ENCODE peak calls at places on chromosomes 11 and 22, in five cellular contexts. J is HCT116, U is GM12878, T is K562, K is HepG2. L is an unnamed sample.

GRCh38 chr11:28049338-28050216 is 58.4 kb downstream of the KIF18A start:
- DNase-seq in J (peak), U (no peak), T (no peak), K (no peak), L (no peak)

GRCh38 chr22:17949926-17950473 is 74.4 kb downstream of the MICAL3 start:
- DNase-seq in J (no peak), U (no peak), T (no peak), K (no peak), L (no peak)

GRCh38 chr22:40540265-40540664 is 96.3 kb downstream of the MRTFA start:
- DNase-seq in J (no peak), U (no peak), T (no peak), K (no peak), L (no peak)

GRCh38 chr22:23832226-23833016 is 6.4 kb downstream of the DERL3 start:
- DNase-seq in J (no peak), U (no peak), T (no peak), K (no peak), L (peak)

GRCh38 chr11:64206457-64207246 is at the start of gene FERMT3:
- DNase-seq in J (no peak), U (peak), T (peak), K (no peak), L (peak)

GRCh38 chr11:129911298-129911697 is 15.9 kb upstream of the NFRKB start:
- DNase-seq in J (no peak), U (no peak), T (no peak), K (no peak), L (no peak)

GRCh38 chr22:47207387-47207786 is 444.9 kb downstream of the TBC1D22A start:
- DNase-seq in J (no peak), U (no peak), T (no peak), K (no peak), L (no peak)

GRCh38 chr11:27618591-27618990 is 81.7 kb downstream of the BDNF start:
- DNase-seq in J (no peak), U (no peak), T (no peak), K (no peak), L (no peak)

GRCh38 chr11:19566583-19567379 is 145.9 kb upstream of the NAV2 start:
- DNase-seq in J (no peak), U (no peak), T (no peak), K (no peak), L (no peak)

GRCh38 chr11:43962383-43962969 is 20.0 kb downstream of the C11orf96 start:
- DNase-seq in J (no peak), U (no peak), T (no peak), K (no peak), L (peak)

GRCh38 chr11:747176-748006 is at the start of gene TALDO1:
- DNase-seq in J (peak), U (peak), T (peak), K (peak), L (peak)

GRCh38 chr22:36461665-36462474 is 19.6 kb downstream of the TXN2 start:
- DNase-seq in J (no peak), U (no peak), T (no peak), K (peak), L (no peak)

GRCh38 chr11:6468712-6469495 is 4.8 kb downstream of the TRIM3 start:
- DNase-seq in J (peak), U (peak), T (peak), K (peak), L (peak)

GRCh38 chr11:21427750-21428149 is 758.4 kb downstream of the NELL1 start:
- DNase-seq in J (no peak), U (no peak), T (no peak), K (no peak), L (no peak)

GRCh38 chr11:16356751-16357365 is 512 bp upstream of the SOX6 start:
- DNase-seq in J (no peak), U (no peak), T (no peak), K (no peak), L (no peak)

GRCh38 chr11:12680246-12680939 is 6.2 kb downstream of the TEAD1 start:
- DNase-seq in J (no peak), U (no peak), T (peak), K (peak), L (peak)

GRCh38 chr22:26707090-26707489 is 49.7 kb downstream of the MIAT start:
- DNase-seq in J (no peak), U (no peak), T (no peak), K (no peak), L (no peak)

GRCh38 chr11:65424200-65425104 is 1.9 kb downstream of the NEAT1 start:
- DNase-seq in J (no peak), U (no peak), T (peak), K (no peak), L (no peak)

GRCh38 chr22:27381960-27382742 is 419.4 kb downstream of the MN1 start:
- DNase-seq in J (no peak), U (no peak), T (peak), K (no peak), L (no peak)

GRCh38 chr22:50032941-50033601 is 20.5 kb upstream of the IL17REL start:
- DNase-seq in J (no peak), U (no peak), T (no peak), K (no peak), L (peak)

GRCh38 chr11:134725939-134726639 is 314.0 kb upstream of the B3GAT1 start:
- DNase-seq in J (peak), U (no peak), T (peak), K (peak), L (peak)
- TF ChIP-seq ZBTB33 in J (no peak), U (no peak), T (no peak), K (no peak), L (no peak)

GRCh38 chr11:120168960-120169681 is 31.2 kb upstream of the TRIM29 start:
- DNase-seq in J (no peak), U (no peak), T (peak), K (peak), L (peak)
- TF ChIP-seq ZBTB33 in J (no peak), U (no peak), T (no peak), K (peak), L (no peak)

DNA sequence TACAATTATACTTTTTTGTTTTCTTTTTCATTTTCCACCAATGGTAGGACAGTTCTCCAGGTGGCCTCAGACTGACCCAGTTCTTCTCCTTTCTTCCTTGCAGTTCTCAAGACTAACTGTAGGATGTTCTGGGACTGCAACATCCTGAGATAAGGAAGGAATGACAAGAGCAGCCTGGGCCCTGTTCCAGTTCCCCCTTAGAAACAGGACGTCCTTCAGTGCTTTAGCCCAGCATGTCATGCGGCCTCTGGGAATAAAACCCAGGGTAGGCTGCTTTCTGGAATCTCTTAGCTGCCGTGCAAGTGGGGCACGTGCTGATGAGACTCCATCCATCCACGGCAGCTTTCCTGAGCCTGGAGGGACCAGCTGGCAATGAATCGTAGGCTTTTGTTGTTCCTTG is 24.0 kb upstream of the CADM1 start:
- DNase-seq in J (no peak), U (no peak), T (no peak), K (no peak), L (no peak)
- TF ChIP-seq ZBTB33 in J (no peak), U (no peak), T (no peak), K (no peak), L (no peak)

GRCh38 chr11:48073031-48073861 is 92.9 kb downstream of the PTPRJ start:
- DNase-seq in J (no peak), U (no peak), T (no peak), K (no peak), L (no peak)
- TF ChIP-seq ZBTB33 in J (no peak), U (no peak), T (no peak), K (no peak), L (no peak)

DNA sequence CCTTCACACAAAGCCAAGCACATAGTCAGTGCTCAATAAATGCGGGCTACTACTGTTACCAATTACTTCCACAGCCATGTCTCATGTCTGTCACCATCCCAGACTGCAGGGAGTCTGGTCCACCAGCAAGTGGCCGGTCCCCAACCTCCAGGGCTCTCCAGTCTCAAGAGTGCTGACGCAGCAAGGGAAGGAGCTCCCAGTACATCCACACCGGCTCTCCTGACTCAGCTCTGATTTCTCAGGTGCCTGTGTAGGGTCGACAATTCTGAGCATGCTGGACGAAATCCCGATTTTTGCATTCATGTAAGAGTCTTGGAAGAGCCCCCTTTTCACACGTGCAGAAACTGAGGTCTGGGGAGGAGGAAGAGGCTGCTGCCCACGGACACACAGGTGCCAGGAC is 10.3 kb upstream of the NEFH start:
- DNase-seq in J (no peak), U (no peak), T (no peak), K (no peak), L (no peak)
- TF ChIP-seq ZBTB33 in J (no peak), U (no peak), T (no peak), K (no peak), L (no peak)

DNA sequence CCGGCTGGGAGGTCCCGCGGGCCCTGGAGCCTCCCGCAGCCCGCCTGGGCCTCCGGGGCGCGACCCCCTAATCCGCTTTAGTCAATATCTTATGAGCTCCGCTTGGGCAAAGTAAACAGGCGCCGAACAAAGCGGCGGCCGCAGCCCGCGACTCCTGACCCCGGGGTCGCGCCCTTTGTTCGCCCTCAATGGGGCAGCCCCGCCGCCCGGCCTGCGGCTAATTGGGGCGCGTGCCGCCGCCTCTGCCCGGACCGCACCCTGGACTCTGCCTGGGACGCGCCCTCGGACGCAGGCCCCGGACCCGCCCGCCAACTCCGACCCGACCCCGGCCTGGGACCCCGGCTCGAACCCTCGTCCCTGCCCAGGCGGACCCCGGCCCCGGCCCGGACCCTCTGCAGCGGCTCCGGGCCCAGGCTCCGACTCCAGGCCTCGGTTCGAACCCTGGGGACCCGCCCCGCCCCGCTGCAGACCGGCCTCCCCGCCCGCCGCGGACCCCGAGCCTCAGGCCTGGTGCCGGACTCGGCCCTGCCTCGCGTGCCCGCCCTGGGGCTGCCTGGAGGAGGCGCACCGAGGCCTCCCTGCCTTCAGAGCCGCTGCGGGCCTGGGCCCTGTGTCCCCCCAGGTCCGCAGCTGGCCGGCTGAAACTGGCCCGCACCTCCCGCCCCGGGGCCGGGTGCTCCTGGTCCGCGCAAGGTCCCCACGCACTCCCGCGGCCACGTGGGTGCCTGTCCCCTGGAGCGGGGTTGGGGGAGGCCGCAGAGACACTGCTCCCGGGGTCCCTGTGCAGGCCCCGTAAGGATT is 84.7 kb upstream of the WNT7B start:
- DNase-seq in J (no peak), U (no peak), T (no peak), K (peak), L (peak)
- TF ChIP-seq ZBTB33 in J (no peak), U (no peak), T (no peak), K (no peak), L (no peak)